ENCODE peak calls at places on chromosomes 13 and 19, in eight cellular contexts. U is WTC11, X is psoas muscle, I is lung, E is esophagus muscularis mucosa, M is AG09319, W is HFF-Myc, P is kidney epithelial cell. N is an unnamed sample.

GRCh38 chr19:10916602-10917001 is 11.8 kb downstream of the YIPF2 start:
- DNase-seq in U (no peak), X (no peak), I (no peak), E (no peak), M (no peak), W (no peak), P (no peak), N (no peak)

GRCh38 chr13:23350009-23350408 is 83.5 kb downstream of the SACS start:
- DNase-seq in U (no peak), X (no peak), I (no peak), E (no peak), M (no peak), W (no peak), P (peak), N (no peak)

GRCh38 chr19:55526216-55527196 is 10.4 kb downstream of the SBK2 start:
- DNase-seq in U (no peak), X (peak), I (peak), E (no peak), M (peak), W (no peak), P (no peak), N (no peak)

GRCh38 chr13:100095498-100095897 is 6.6 kb downstream of the PCCA start:
- DNase-seq in U (no peak), X (no peak), I (no peak), E (no peak), M (no peak), W (no peak), P (no peak), N (no peak)

GRCh38 chr19:39966617-39967016 is 4.3 kb upstream of the PSMC4 start:
- DNase-seq in U (no peak), X (no peak), I (no peak), E (no peak), M (no peak), W (no peak), P (no peak), N (no peak)

GRCh38 chr13:65535360-65535759 is 1694.8 kb downstream of the PCDH9 start:
- DNase-seq in U (no peak), X (no peak), I (no peak), E (no peak), M (no peak), W (no peak), P (no peak), N (no peak)

GRCh38 chr13:27621366-27622101 is at the start of gene POLR1D:
- DNase-seq in U (peak), X (peak), I (peak), E (no peak), M (no peak), W (no peak), P (no peak), N (peak)

GRCh38 chr19:38055040-38055439 is 148.0 kb downstream of the SIPA1L3 start:
- DNase-seq in U (no peak), X (no peak), I (no peak), E (no peak), M (no peak), W (no peak), P (no peak), N (no peak)

GRCh38 chr19:50392759-50393158 is 8.6 kb downstream of the POLD1 start:
- DNase-seq in U (no peak), X (no peak), I (no peak), E (no peak), M (no peak), W (no peak), P (no peak), N (no peak)

GRCh38 chr19:4108767-4109625 is 14.9 kb downstream of the MAP2K2 start:
- DNase-seq in U (no peak), X (no peak), I (no peak), E (no peak), M (no peak), W (no peak), P (no peak), N (no peak)

GRCh38 chr13:103531278-103531677 is 465.1 kb upstream of the SLC10A2 start:
- DNase-seq in U (no peak), X (no peak), I (no peak), E (no peak), M (no peak), W (no peak), P (no peak), N (no peak)

GRCh38 chr13:85386424-85386823 is 412.8 kb downstream of the SLITRK6 start:
- DNase-seq in U (no peak), X (no peak), I (no peak), E (no peak), M (no peak), W (no peak), P (peak), N (no peak)

GRCh38 chr19:47209323-47210179 is 21.4 kb downstream of the BBC3 start:
- DNase-seq in U (no peak), X (no peak), I (no peak), E (no peak), M (peak), W (no peak), P (no peak), N (no peak)

GRCh38 chr19:57830071-57830602 is at the start of gene ZNF587B:
- DNase-seq in U (peak), X (peak), I (peak), E (no peak), M (no peak), W (peak), P (no peak), N (peak)

GRCh38 chr19:56097306-56097705 is 23.8 kb downstream of the ZNF787 start:
- DNase-seq in U (no peak), X (no peak), I (no peak), E (no peak), M (no peak), W (no peak), P (no peak), N (no peak)

GRCh38 chr19:35869327-35870123 is 1.2 kb downstream of the APLP1 start:
- DNase-seq in U (peak), X (peak), I (peak), E (no peak), M (no peak), W (peak), P (peak), N (peak)

GRCh38 chr13:48838193-48839000 is 137.3 kb upstream of the FNDC3A start:
- DNase-seq in U (no peak), X (no peak), I (no peak), E (no peak), M (no peak), W (peak), P (no peak), N (no peak)

GRCh38 chr13:48038763-48039162 is 1.2 kb downstream of the NUDT15 start:
- DNase-seq in U (no peak), X (no peak), I (no peak), E (no peak), M (no peak), W (no peak), P (no peak), N (no peak)

GRCh38 chr13:99182439-99182838 is 18.2 kb upstream of the UBAC2 start:
- DNase-seq in U (no peak), X (no peak), I (no peak), E (no peak), M (no peak), W (no peak), P (no peak), N (no peak)

GRCh38 chr13:96671073-96671472 is 323.2 kb downstream of the OXGR1 start:
- DNase-seq in U (no peak), X (no peak), I (no peak), E (no peak), M (no peak), W (no peak), P (no peak), N (no peak)

GRCh38 chr19:46606681-46607440 is 5.7 kb downstream of the CALM3 start:
- DNase-seq in U (peak), X (no peak), I (no peak), E (no peak), M (no peak), W (no peak), P (no peak), N (no peak)

GRCh38 chr13:107534548-107534947 is 680.8 kb downstream of the LIG4 start:
- DNase-seq in U (no peak), X (no peak), I (no peak), E (no peak), M (no peak), W (no peak), P (no peak), N (no peak)

GRCh38 chr13:73307481-73307880 is 248.7 kb downstream of the KLF5 start:
- DNase-seq in U (no peak), X (no peak), I (no peak), E (no peak), M (no peak), W (peak), P (no peak), N (no peak)

GRCh38 chr13:47110833-47111240 is 214.0 kb upstream of the HTR2A start:
- DNase-seq in U (no peak), X (no peak), I (no peak), E (no peak), M (no peak), W (no peak), P (no peak), N (no peak)

GRCh38 chr13:60612593-60612992 is 215.6 kb downstream of the TDRD3 start:
- DNase-seq in U (no peak), X (no peak), I (no peak), E (no peak), M (no peak), W (no peak), P (no peak), N (no peak)

GRCh38 chr19:32611161-32611560 is 30.2 kb downstream of the PDCD5 start:
- DNase-seq in U (no peak), X (no peak), I (no peak), E (no peak), M (no peak), W (no peak), P (no peak), N (no peak)

DNA sequence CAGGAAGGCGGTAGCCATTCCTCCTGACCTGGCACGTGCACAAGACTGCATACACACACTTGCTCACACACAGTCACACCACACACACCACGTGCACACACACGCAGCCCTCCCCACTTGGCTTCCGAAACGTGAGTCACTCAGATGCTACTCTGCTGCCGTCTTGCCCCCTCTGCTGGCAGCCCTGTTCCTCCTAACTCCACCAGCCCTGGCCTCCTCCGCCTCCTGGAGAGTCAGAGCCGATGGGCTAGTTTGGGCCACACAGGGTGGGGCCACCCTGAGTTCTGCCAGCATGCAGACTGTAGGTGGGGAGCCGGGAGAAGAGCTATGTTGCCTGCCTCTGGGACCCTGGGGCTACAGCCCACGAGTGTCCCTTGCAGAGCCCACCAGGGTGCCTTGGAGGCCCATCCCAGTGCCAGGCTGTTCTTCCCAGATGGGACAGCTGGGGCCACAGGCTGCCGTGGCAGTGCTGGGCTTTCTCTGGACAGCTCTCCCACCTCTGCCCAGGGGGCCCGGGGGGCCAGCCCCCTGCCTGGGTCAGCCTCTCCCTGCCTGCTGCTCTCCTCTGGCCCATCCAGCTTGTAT is 12.1 kb downstream of the PIN1 start:
- DNase-seq in U (peak), X (peak), I (peak), E (peak), M (peak), W (peak), P (peak), N (peak)
- TF ChIP-seq CTCF in U (peak), X (peak), I (no peak), E (no peak), M (peak), W (peak), P (peak), N (peak)

DNA sequence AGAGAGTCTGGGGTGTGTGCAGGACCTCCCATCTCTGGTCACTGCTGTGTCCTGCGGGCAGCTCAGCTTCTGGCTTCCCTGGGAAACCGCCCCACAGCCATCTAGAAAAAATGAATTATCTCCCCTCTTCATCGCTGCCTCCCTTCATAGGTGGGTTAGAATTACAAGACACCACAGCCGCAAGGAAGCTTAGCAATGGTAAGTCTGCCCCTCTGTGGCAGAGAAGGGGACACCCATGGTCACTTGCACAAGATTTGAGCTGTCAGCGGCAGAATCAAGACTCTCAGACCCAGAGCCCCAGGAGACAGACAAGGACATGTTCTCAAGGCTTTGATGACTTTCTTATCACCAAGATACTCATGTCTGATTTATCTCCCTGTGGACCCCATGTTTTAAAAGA is 110.8 kb upstream of the PABPC3 start:
- DNase-seq in U (peak), X (no peak), I (no peak), E (no peak), M (no peak), W (no peak), P (no peak), N (no peak)
- TF ChIP-seq CTCF in U (no peak), X (no peak), I (no peak), E (no peak), M (no peak), W (no peak), P (no peak), N (no peak)

GRCh38 chr19:2237869-2238153 is 1.2 kb downstream of the SF3A2 start:
- DNase-seq in U (no peak), X (no peak), I (no peak), E (no peak), M (no peak), W (no peak), P (no peak), N (no peak)
- TF ChIP-seq CTCF in U (no peak), X (no peak), I (no peak), E (no peak), M (no peak), W (no peak), P (no peak), N (no peak)

GRCh38 chr19:30498707-30499106 is 126.5 kb downstream of the ZNF536 start:
- DNase-seq in U (peak), X (no peak), I (no peak), E (no peak), M (no peak), W (no peak), P (no peak), N (no peak)
- TF ChIP-seq CTCF in U (peak), X (no peak), I (no peak), E (no peak), M (no peak), W (no peak), P (no peak), N (no peak)

DNA sequence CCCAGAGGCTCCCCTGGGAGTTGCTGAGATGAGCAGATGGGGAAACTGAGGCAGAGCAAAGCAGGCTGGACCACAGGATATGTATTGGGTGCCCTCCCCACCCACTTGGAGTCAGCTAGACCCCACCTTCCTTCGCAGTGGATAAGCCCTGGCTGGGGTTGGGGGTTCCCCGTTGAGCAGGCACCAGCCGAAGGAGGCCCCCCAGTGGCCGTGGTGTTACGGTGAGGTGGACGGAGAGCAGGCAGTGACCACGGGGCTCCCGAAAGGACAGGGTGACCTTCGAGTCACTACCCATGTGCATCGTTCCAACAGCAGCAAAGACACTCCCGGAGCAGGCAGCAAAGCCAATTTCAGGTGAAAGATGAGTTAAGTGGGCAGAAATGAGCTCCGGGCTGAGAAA is 62.4 kb upstream of the ADGRE5 start:
- DNase-seq in U (peak), X (no peak), I (no peak), E (no peak), M (no peak), W (no peak), P (no peak), N (no peak)
- TF ChIP-seq CTCF in U (no peak), X (no peak), I (no peak), E (no peak), M (peak), W (peak), P (peak), N (peak)

GRCh38 chr19:13839193-13839937 is 37.6 kb upstream of the NANOS3 start:
- DNase-seq in U (peak), X (peak), I (peak), E (peak), M (no peak), W (no peak), P (no peak), N (no peak)
- TF ChIP-seq CTCF in U (no peak), X (peak), I (no peak), E (no peak), M (no peak), W (no peak), P (no peak), N (no peak)

DNA sequence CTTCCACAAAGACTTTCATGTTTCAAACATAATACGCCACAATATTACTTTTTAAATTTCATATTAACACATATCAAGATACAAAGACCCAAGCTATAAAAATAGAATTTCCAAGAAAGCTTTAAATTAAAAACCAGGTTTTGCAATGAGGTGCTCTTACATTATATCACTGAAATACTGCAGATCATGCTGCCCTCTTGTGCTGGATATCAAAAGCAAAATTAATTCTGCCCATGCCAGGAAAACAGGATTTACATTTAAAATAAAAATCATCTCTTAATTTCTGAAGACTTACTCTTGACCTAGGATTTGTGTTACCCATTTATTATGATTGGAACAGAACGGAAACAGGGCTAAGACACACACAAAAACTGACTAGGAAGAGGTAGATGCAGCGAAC is 145.0 kb downstream of the ABCC4 start:
- DNase-seq in U (no peak), X (no peak), I (no peak), E (no peak), M (no peak), W (no peak), P (no peak), N (no peak)
- TF ChIP-seq CTCF in U (no peak), X (no peak), I (no peak), E (no peak), M (peak), W (no peak), P (peak), N (peak)

GRCh38 chr19:54160948-54161347 is 1.4 kb upstream of the LENG1 start:
- DNase-seq in U (no peak), X (no peak), I (no peak), E (no peak), M (no peak), W (no peak), P (no peak), N (no peak)

GRCh38 chr19:54156953-54157352 is 2.6 kb downstream of the LENG1 start:
- DNase-seq in U (no peak), X (no peak), I (no peak), E (no peak), M (no peak), W (no peak), P (no peak), N (no peak)

GRCh38 chr19:54158812-54159351 is 639 bp downstream of the LENG1 start:
- DNase-seq in U (no peak), X (no peak), I (no peak), E (no peak), M (no peak), W (no peak), P (no peak), N (no peak)

GRCh38 chr19:54160182-54160811 is 776 bp upstream of the LENG1 start:
- DNase-seq in U (no peak), X (no peak), I (no peak), E (no peak), M (no peak), W (no peak), P (no peak), N (no peak)

GRCh38 chr19:54159352-54160181 is at the start of gene LENG1:
- DNase-seq in U (peak), X (peak), I (peak), E (peak), M (peak), W (peak), P (peak), N (peak)
- TF ChIP-seq CTCF in U (no peak), X (peak), I (peak), E (peak), M (peak), W (peak), P (peak), N (no peak)

DNA sequence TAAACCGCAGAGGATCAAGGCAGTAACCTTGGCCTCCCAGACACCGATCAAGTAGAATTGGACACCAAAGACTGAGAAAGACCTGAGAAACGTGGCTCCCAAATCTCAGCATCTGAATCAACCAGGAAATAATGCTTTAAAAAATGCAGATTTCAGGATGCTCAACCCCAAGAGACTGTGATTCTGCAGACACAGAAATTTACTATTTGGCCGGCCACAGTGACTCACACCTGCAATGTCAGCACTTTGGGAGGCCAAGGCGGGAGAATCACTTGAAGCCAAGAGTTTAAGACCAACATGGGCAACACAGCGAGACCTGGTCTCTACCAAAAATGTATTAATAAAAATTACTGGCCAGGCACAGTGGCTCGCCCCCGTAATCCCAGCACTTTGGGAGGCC is 6.2 kb downstream of the ABCC4 start:
- DNase-seq in U (no peak), X (no peak), I (no peak), E (no peak), M (no peak), W (no peak), P (no peak), N (no peak)
- TF ChIP-seq CTCF in U (no peak), X (no peak), I (no peak), E (no peak), M (no peak), W (no peak), P (no peak), N (no peak)

DNA sequence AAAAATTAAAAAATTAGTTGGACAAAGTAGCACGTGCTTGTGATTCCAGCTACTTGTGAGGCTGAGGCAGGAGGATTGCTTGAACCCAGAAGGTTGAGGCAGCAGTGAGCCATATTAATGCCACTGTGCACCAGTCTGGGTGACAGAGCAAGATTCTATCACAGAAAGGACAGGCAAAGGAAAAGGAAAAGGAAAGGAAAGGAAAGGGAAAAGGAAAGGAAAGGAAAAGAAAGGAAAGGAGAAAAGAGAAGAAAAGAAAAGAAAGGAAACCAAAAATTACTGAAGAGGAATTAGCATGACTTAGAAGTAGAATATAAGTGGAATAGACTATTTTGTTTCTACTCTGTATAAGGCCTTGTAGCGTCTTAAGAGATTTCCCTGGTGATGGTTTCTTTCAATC is 122.3 kb downstream of the RBM26 start:
- DNase-seq in U (no peak), X (no peak), I (no peak), E (no peak), M (no peak), W (no peak), P (no peak), N (no peak)
- TF ChIP-seq CTCF in U (no peak), X (no peak), I (no peak), E (no peak), M (no peak), W (no peak), P (no peak), N (no peak)

N was measured in retinal pigment epithelial cell.